ENCODE peak calls at places on chromosomes 12 and 14, in six cellular contexts. B is prostate gland, J is ascending aorta, C is left ventricle myocardium inferior, S is psoas muscle, D is ovary. H is an unnamed sample. For H3K4me1 and H3K36me3, the result is how much of the 10 kb centered on the place peaks cover.

GRCh38 chr12:130904064-130904463 is 32.2 kb downstream of the RAN start:
- DNase-seq in B (no peak), C (no peak), J (no peak), S (no peak), D (no peak), H (no peak)

GRCh38 chr12:15404485-15404884 is 82.2 kb downstream of the PTPRO start:
- DNase-seq in C (no peak), S (no peak), B (no peak), J (no peak), D (no peak), H (no peak)

GRCh38 chr12:28177862-28178261 is 12.4 kb upstream of the CCDC91 start:
- DNase-seq in B (no peak), S (no peak), C (no peak), D (no peak), J (no peak), H (no peak)

GRCh38 chr12:51322452-51322851 is 1.5 kb downstream of the BIN2 start:
- DNase-seq in S (no peak), B (no peak), C (no peak), D (no peak), J (no peak), H (no peak)

GRCh38 chr12:39435531-39435930 is 7.4 kb downstream of the KIF21A start:
- DNase-seq in S (no peak), C (no peak), D (no peak), B (no peak), J (no peak), H (no peak)

GRCh38 chr12:62977419-62977818 is 42.5 kb upstream of the PPM1H start:
- DNase-seq in C (no peak), J (no peak), B (peak), S (no peak), D (no peak), H (no peak)

GRCh38 chr12:106248849-106249371 is 1.1 kb upstream of the CKAP4 start:
- DNase-seq in D (peak), S (no peak), B (no peak), J (peak), C (no peak), H (no peak)

GRCh38 chr12:94289551-94290312 is 141.4 kb downstream of the PLXNC1 start:
- DNase-seq in J (no peak), S (no peak), C (no peak), D (peak), B (no peak), H (peak)

GRCh38 chr12:84995646-84996045 is 40.4 kb downstream of the TSPAN19 start:
- DNase-seq in J (no peak), D (no peak), C (no peak), B (no peak), S (no peak), H (no peak)

GRCh38 chr14:38238332-38238731 is 17.6 kb downstream of the CLEC14A start:
- DNase-seq in J (no peak), D (no peak), B (no peak), C (no peak), S (no peak), H (no peak)

GRCh38 chr14:96275182-96276112 is 19.4 kb downstream of the BDKRB1 start:
- DNase-seq in J (peak), D (peak), B (peak), S (peak), C (peak), H (peak)

DNA sequence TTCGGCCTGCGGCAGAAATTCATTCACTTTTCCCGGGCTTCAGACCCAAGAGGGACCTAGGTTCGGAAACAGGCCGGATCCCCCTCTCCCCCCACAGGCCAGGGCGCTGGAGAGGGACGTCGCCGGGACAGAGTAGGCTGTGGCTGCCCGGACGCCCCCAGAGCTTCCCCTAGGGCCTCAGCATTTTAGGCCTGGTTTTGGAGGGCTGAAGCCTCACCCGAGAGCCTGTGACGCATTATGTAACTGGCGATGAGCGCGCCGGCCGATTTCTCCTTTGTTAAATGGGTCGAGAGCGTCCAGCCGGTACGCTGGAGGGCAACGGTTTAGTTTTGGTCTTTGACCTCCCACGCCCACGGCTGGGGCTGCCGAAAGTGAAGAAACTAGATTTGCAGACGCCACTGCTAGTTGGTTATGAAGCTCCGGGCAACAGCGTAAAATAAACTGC is 657 bp downstream of the PEBP1 start:
- DNase-seq in D (peak), C (peak), S (peak), J (peak), B (peak), H (peak)
- H3K4me1 ChIP-seq in D (under half), C (half or more), S (under half), J (under half), B (under half), H (under half)

DNA sequence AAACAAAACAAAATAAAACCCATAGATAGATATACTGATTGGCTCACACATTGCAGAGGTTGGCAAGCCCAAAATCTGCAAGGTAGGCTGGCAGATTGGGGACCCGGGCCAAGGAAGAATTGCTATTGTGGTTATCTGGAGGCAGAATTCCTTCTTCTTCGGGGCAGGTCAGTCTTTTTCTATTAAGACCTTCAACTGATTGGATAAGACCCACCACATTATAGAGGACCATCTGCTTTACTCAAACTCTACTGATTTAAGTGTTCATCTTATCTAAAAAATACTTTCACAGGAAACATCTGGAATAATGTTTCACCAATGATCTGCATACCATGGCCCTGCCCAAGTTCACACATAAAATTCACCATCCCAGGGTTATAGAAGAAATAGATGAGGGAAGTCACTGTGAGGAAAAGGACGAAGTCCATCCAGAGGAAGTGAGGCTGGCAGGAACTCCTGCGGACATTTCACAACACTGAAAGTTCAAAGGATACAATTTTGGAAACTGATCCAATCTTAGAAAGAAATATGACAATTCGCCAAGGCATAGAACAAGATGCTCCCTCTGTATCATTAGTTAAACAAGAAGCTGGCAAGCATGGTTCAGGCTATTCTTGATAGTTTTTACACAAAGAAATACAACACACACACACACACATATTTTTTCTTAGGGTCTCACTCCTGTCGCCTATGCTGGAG is 127.6 kb upstream of the MED13L start:
- DNase-seq in C (no peak), B (peak), J (no peak), S (no peak), D (no peak), H (peak)
- H3K36me3 ChIP-seq in C (under half), B (under half), J (under half), S (under half), D (under half), H (under half)

GRCh38 chr14:43172899-43173548 is 1334.1 kb downstream of the FSCB start:
- DNase-seq in J (no peak), C (no peak), B (no peak), S (no peak), D (no peak), H (no peak)
- H3K4me3 ChIP-seq in J (no peak), C (no peak), B (no peak), S (no peak), D (no peak), H (no peak)

GRCh38 chr12:56678852-56679251 is 9.2 kb downstream of the PTGES3 start:
- DNase-seq in B (no peak), S (no peak), J (no peak), D (no peak), C (no peak), H (no peak)
- H3K4me1 ChIP-seq in B (under half), S (half or more), J (under half), D (under half), C (half or more), H (under half)

DNA sequence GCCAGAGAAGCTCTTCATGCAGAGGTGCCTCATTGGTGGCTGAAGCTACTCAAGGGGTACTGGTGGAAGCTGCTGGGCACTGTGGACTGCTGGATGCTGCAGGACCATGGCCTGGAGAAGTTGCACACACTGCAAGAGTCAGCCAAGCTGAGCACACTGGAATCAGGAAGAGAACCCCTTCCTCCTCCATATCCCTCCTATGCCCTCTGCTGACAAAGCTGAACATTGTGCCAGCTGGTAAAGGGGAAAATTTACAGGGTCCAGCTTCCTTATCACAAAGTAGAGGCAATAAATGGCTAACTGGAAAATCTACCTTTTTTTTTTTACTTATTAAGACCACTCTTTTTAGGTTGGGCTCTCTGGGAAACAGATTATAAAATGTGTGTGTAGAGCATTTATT is 6.5 kb downstream of the CCDC175 start:
- DNase-seq in D (no peak), C (no peak), B (no peak), S (no peak), J (no peak), H (no peak)
- H3K36me3 ChIP-seq in D (under half), C (under half), B (under half), S (under half), J (under half), H (under half)

GRCh38 chr14:91398192-91398591 is 19.4 kb downstream of the CCDC88C start:
- DNase-seq in S (no peak), C (no peak), J (no peak), D (no peak), B (no peak), H (no peak)
- H3K4me3 ChIP-seq in S (no peak), C (no peak), J (no peak), D (no peak), B (no peak), H (no peak)

H was measured in tibial nerve.